ENCODE peak calls at places on chromosome 18, in four cellular contexts. N is HepG2; M is CD8-positive, alpha-beta T cell; O is iPS DF 6.9. B is an unnamed sample.

GRCh38 chr18:49534846-49535601 is 26.8 kb upstream of the LIPG start:
- DNase-seq in N (no peak), M (no peak), O (no peak), B (no peak)

GRCh38 chr18:48975817-48976649 is 25.3 kb upstream of the SMAD7 start:
- DNase-seq in N (no peak), M (peak; percentile 64), O (no peak), B (peak; percentile 35)

GRCh38 chr18:2953935-2954641 is 58.9 kb downstream of the LPIN2 start:
- DNase-seq in N (peak; percentile 24), M (no peak), O (no peak), B (no peak)

GRCh38 chr18:75407468-75408437 is 19.8 kb downstream of the SMIM21 start:
- DNase-seq in N (no peak), M (no peak), O (peak; percentile 29), B (no peak)

GRCh38 chr18:63953811-63954210 is 4.7 kb downstream of the HMSD start:
- DNase-seq in N (no peak), M (no peak), O (no peak), B (no peak)

GRCh38 chr18:22466608-22467390 is 49.1 kb upstream of the CTAGE1 start:
- DNase-seq in N (peak; percentile 58), M (no peak), O (no peak), B (no peak)

GRCh38 chr18:63316612-63317555 is 2.7 kb downstream of the BCL2 start:
- DNase-seq in N (no peak), M (no peak), O (no peak), B (no peak)

GRCh38 chr18:42564761-42565160 is 550.7 kb downstream of the RIT2 start:
- DNase-seq in N (no peak), M (no peak), O (no peak), B (no peak)

GRCh38 chr18:39960545-39960944 is 1994.5 kb upstream of the PIK3C3 start:
- DNase-seq in N (no peak), M (no peak), O (no peak), B (no peak)

GRCh38 chr18:78871631-78872030 is 108.0 kb upstream of the SALL3 start:
- DNase-seq in N (no peak), M (no peak), O (no peak), B (no peak)

DNA sequence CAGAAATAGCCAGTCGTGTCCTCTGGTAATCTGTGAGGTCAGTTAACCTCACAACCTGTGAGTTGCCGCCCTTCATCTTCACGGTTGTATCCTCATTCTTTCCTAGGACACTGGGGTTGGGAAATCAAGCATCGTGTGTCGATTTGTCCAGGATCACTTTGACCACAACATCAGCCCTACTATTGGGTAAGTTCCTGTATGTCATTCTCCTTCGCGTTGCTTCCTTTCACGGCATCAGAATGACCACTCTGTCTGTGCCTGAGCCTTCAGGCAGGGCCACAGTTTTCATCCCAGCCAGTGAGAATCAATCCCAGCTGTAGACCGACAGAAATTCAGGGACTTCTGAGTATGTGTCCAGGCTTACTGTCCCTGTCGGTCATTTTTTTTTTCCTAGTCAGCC is 67.1 kb downstream of the RAB31 start:
- DNase-seq in N (no peak), M (no peak), O (no peak), B (no peak)
- H3K4me1 ChIP-seq in N (peaks cover 30% of the 10 kb centered on the region), M (no peaks in the 10 kb centered on the region), O (peaks cover 2% of the 10 kb centered on the region), B (no peaks in the 10 kb centered on the region)

GRCh38 chr18:12307871-12308385 is at the start of gene TUBB6:
- DNase-seq in N (no peak), M (no peak), O (no peak), B (no peak)

GRCh38 chr18:12308386-12309100 is 502 bp downstream of the TUBB6 start:
- DNase-seq in N (peak; percentile 29), M (no peak), O (no peak), B (no peak)

GRCh38 chr18:12312936-12313335 is 4.9 kb downstream of the TUBB6 start:
- DNase-seq in N (no peak), M (no peak), O (no peak), B (no peak)

GRCh38 chr18:12309683-12310198 is 1.7 kb downstream of the TUBB6 start:
- DNase-seq in N (no peak), M (no peak), O (no peak), B (no peak)

GRCh38 chr18:12310762-12311161 is 2.7 kb downstream of the TUBB6 start:
- DNase-seq in N (no peak), M (no peak), O (no peak), B (no peak)
- H3K27ac ChIP-seq in N (no peak overlapping the region), M (no peak overlapping the region), O (no peak overlapping the region), B (no peak overlapping the region)

DNA sequence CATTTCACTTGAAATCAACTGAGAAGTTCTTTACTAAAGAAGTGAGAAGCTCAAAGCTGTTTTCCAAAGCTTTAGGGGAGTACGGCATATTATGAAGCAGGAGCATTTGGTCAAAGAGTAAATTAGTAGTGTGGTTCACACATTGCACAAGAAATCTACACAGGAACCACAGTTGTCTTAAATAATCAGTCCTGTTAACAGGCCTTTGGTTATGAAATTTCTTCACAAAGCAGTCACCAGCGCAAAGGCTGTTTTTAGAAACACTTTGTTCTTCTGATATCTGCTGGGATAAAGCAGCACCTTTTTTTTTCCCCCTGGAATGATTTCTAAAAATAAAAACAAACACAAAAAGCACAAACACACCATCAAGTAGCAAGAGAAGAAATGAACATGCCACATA is 475.5 kb downstream of the TXNL1 start:
- DNase-seq in N (no peak), M (no peak), O (no peak), B (no peak)
- H3K4me1 ChIP-seq in N (no peaks in the 10 kb centered on the region), M (no peaks in the 10 kb centered on the region), O (peaks cover under 1% of the 10 kb centered on the region), B (no peaks in the 10 kb centered on the region)

GRCh38 chr18:9835112-9835755 is 50.5 kb upstream of the TXNDC2 start:
- DNase-seq in N (no peak), M (no peak), O (peak; percentile 39), B (no peak)
- H3K27ac ChIP-seq in N (no peak overlapping the region), M (no peak overlapping the region), O (no peak overlapping the region), B (no peak overlapping the region)

GRCh38 chr18:55339990-55340389 is 248.0 kb downstream of the TCF4 start:
- DNase-seq in N (no peak), M (no peak), O (no peak), B (no peak)
- H3K4me1 ChIP-seq in N (no peaks in the 10 kb centered on the region), M (no peaks in the 10 kb centered on the region), O (peaks cover 5% of the 10 kb centered on the region), B (no peaks in the 10 kb centered on the region)

GRCh38 chr18:58871514-58872490 is 7.1 kb downstream of the ZNF532 start:
- DNase-seq in N (no peak), M (no peak), O (no peak), B (no peak)
- H3K27ac ChIP-seq in N (no peak overlapping the region), M (no peak overlapping the region), O (no peak overlapping the region), B (no peak overlapping the region)

GRCh38 chr18:9103488-9103887 is 989 bp downstream of the NDUFV2 start:
- DNase-seq in N (no peak), M (no peak), O (no peak), B (no peak)

GRCh38 chr18:9100796-9101195 is 1.7 kb upstream of the NDUFV2 start:
- DNase-seq in N (no peak), M (no peak), O (no peak), B (no peak)

GRCh38 chr18:9104244-9104901 is 1.9 kb downstream of the NDUFV2 start:
- DNase-seq in N (no peak), M (no peak), O (no peak), B (no peak)

GRCh38 chr18:9102391-9103216 is at the start of gene NDUFV2:
- DNase-seq in N (peak; percentile 87), M (peak; percentile 99), O (peak; percentile 82), B (peak; percentile 95)

DNA sequence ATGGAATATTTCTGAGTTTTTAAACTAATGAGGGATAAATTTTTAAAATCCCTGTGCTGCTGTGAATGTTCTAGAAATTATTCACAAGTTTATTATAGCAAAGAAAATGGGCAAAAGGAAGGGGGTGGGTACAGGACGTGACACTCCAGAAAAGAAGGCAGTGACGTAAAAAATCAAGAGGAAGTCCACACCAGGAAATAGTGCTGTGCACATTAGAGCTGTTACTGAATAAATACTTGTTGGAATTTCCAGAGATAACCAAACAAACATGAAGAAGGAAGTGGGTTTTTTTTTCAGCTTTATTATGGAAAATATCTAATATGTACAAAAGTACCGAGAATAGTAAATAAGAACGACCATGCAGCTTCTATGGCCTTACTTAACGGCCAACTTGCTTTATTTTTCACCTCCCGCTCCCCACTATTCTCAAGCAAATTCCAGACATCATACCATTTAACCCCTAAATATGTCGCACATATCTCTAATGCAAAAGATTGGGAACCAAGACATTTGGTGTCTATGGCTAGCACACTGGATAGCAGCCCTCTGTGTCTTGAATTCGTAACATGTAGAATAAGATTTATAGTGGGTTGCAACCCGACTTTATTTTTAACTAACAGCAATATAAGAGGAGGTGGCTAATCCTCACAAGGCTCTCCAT is 639 bp upstream of the NDUFV2 start:
- DNase-seq in N (peak; percentile 67), M (no peak), O (no peak), B (no peak)
- H3K4me1 ChIP-seq in N (peaks cover 41% of the 10 kb centered on the region), M (peaks cover 37% of the 10 kb centered on the region), O (peaks cover 2% of the 10 kb centered on the region), B (no peaks in the 10 kb centered on the region)

GRCh38 chr18:37520508-37520907 is 45.1 kb downstream of the CELF4 start:
- DNase-seq in N (no peak), M (no peak), O (no peak), B (no peak)

GRCh38 chr18:37521500-37522465 is 43.8 kb downstream of the CELF4 start:
- DNase-seq in N (no peak), M (no peak), O (no peak), B (no peak)

GRCh38 chr18:37524139-37524538 is 41.5 kb downstream of the CELF4 start:
- DNase-seq in N (no peak), M (no peak), O (no peak), B (no peak)

GRCh38 chr18:37516361-37516853 is 49.2 kb downstream of the CELF4 start:
- DNase-seq in N (no peak), M (no peak), O (no peak), B (no peak)

GRCh38 chr18:37519506-37520135 is 46.0 kb downstream of the CELF4 start:
- DNase-seq in N (no peak), M (no peak), O (no peak), B (no peak)
- H3K27ac ChIP-seq in N (no peak overlapping the region), M (no peak overlapping the region), O (no peak overlapping the region), B (no peak overlapping the region)

GRCh38 chr18:35619468-35619867 is 37.9 kb downstream of the GALNT1 start:
- DNase-seq in N (no peak), M (no peak), O (no peak), B (no peak)
- H3K4me1 ChIP-seq in N (no peaks in the 10 kb centered on the region), M (peaks cover 34% of the 10 kb centered on the region), O (peaks cover 4% of the 10 kb centered on the region), B (peaks cover 4% of the 10 kb centered on the region)

B was measured in effector memory CD4-positive, alpha-beta T cell.